ENCODE peak calls at places on chromosome 9, in six cellular contexts. R is GM23338, G is pancreas, J is choroid plexus epithelial cell, S is body of pancreas, P is ascending aorta. V is an unnamed sample.

GRCh38 chr9:110440796-110441195 is 103.1 kb upstream of the TXNDC8 start:
- DNase-seq in P (no peak), R (no peak), S (no peak), J (no peak), G (no peak), V (no peak)

GRCh38 chr9:97468658-97469448 is 32.6 kb upstream of the TMOD1 start:
- DNase-seq in S (peak), P (peak), J (peak), G (peak), R (peak), V (peak)

GRCh38 chr9:131319486-131319885 is 30.0 kb downstream of the PLPP7 start:
- DNase-seq in R (no peak), J (no peak), S (no peak), G (peak), P (no peak), V (no peak)

GRCh38 chr9:113993838-113994540 is 84.1 kb downstream of the AMBP start:
- DNase-seq in P (peak), R (no peak), G (peak), S (peak), J (peak), V (peak)

GRCh38 chr9:81619353-81620008 is 69.9 kb downstream of the TLE1 start:
- DNase-seq in J (peak), G (no peak), S (no peak), P (no peak), R (no peak), V (no peak)

GRCh38 chr9:23380821-23381220 is 445.2 kb downstream of the ELAVL2 start:
- DNase-seq in S (no peak), G (no peak), R (no peak), J (no peak), P (no peak), V (no peak)

GRCh38 chr9:111099199-111100005 is 61.1 kb upstream of the LPAR1 start:
- DNase-seq in G (no peak), J (no peak), S (no peak), P (no peak), R (peak), V (no peak)

GRCh38 chr9:81375461-81376100 is 313.8 kb downstream of the TLE1 start:
- DNase-seq in R (no peak), G (no peak), P (no peak), J (no peak), S (no peak), V (no peak)

GRCh38 chr9:137411670-137412380 is 11.1 kb downstream of the EXD3 start:
- DNase-seq in P (peak), R (no peak), J (peak), G (peak), S (peak), V (peak)

GRCh38 chr9:92257327-92257726 is 36.2 kb downstream of the IARS1 start:
- DNase-seq in S (no peak), P (no peak), J (no peak), R (no peak), G (no peak), V (no peak)

GRCh38 chr9:106616026-106616425 is 246.9 kb upstream of the ZNF462 start:
- DNase-seq in J (no peak), S (no peak), R (no peak), P (no peak), G (no peak), V (no peak)

GRCh38 chr9:32524558-32525461 is 1.2 kb downstream of the RIGI start:
- DNase-seq in G (peak), R (peak), J (peak), S (peak), P (no peak), V (no peak)

GRCh38 chr9:13189362-13189761 is 90.1 kb downstream of the MPDZ start:
- DNase-seq in R (no peak), J (no peak), P (no peak), S (no peak), G (no peak), V (no peak)

GRCh38 chr9:13181652-13182051 is 97.8 kb downstream of the MPDZ start:
- DNase-seq in J (no peak), G (no peak), P (no peak), R (peak), S (no peak), V (no peak)

GRCh38 chr9:13186091-13186490 is 93.4 kb downstream of the MPDZ start:
- DNase-seq in R (no peak), J (peak), S (no peak), G (no peak), P (no peak), V (no peak)

GRCh38 chr9:13190040-13190439 is 89.5 kb downstream of the MPDZ start:
- DNase-seq in S (no peak), R (no peak), J (no peak), G (no peak), P (no peak), V (no peak)

GRCh38 chr9:13186774-13187173 is 92.7 kb downstream of the MPDZ start:
- DNase-seq in G (no peak), S (no peak), J (no peak), R (no peak), P (no peak), V (no peak)
- H3K4me3 ChIP-seq in G (no peak), S (no peak), J (no peak), R (no peak), P (peak), V (no peak)

DNA sequence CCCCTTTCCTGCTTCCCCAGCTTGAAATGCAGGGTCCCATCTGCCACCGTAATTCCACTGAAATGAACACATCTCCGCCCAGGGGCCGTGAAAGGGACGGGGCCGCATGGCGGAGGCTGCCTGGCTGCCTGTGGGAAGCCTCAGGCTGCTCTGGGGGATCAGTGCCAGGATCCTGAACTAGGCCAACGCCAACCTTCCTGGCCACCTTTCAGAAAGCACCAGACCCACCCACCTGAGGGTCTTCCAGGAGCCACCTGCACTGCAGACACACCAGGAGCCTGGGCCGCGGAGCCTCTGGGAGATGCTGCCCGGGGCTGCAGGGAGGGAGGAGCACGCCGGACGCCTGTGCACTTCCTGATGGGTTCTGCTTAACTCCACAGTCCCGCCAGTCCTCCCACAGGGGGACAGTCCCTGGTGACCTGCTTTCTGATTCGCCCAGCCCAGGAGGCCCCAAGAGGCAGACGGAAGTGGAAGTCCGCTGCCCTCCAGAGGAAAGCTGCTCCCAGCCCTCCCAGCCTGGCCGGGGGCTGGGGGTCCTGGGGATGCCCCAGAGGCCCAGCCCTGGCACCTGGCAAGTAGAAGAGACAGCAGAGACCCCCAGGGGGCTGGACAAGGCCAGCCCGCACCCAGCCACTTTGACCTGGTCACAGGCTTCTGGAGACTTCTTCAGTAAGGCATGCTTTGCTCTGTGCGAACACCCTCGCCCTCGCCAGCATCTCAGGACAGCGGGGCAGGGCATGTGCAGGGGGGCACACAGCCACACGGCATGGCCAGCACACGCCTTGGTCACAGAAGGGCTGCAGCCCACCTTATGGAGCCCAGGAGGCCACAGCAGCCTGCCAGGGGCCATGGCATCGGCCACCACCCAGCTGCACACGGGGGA is at the start of gene CARD9:
- DNase-seq in P (no peak), J (no peak), G (no peak), S (peak), R (no peak), V (no peak)
- H3K4me3 ChIP-seq in P (peak), J (peak), G (no peak), S (no peak), R (no peak), V (peak)

DNA sequence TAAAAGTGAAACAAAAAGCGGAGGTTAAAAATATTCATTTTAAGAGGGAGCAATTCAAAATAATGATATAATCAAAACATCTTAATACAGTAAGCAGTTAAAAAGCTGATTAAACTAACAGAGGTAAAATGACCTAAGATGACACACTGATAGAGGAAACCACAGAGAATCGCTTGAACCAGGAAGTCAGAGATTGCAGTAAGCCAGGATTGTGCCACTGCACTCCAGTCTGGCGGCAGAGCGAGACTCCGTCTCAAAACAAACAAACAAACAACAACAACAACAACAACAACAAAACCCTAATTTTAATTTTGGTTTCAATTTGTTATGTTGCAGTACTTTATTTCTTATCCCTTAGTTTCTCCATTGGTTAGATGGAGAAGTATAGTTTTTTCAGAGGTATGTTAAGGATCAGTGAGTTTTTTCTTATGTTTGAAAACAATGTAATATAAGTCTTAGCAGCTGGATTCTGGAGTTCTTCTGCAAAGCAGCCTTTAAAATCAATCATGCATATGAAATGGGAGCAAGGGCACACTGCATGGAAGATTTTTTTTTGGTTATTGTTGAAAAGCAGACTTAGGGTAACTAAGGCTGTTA is 58.5 kb downstream of the MLANA start:
- DNase-seq in P (no peak), G (no peak), R (no peak), S (peak), J (peak), V (no peak)
- H3K4me3 ChIP-seq in P (no peak), G (no peak), R (no peak), S (no peak), J (peak), V (peak)

DNA sequence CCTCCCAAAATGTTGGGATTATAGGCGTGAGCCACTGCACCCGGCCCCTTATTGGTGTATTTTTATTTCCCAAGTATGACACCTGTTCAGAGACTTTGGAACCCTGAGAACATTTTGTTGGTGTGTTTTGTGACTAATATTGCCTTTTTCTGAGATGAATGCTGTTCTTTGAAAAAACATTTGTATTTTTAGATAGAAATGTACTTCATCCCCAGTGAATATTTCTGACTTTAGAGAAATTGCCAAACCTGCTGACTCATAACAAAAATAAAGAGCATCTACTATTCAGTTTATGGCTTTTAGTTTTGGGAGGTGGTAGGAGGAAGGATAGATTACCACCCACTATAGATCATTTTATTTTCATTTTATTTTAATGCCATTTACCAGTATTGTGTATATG is 81.2 kb downstream of the TMC1 start:
- DNase-seq in G (no peak), J (no peak), S (no peak), R (no peak), P (no peak), V (no peak)
- H3K4me3 ChIP-seq in G (no peak), J (no peak), S (no peak), R (no peak), P (no peak), V (no peak)

V was measured in gastrocnemius medialis.